ENCODE peak calls at places on chromosomes 3 and 15, in nine cellular contexts. J is tibial artery; Y is AG08396; U is activated naive CD4-positive, alpha-beta T cell treated with Interleukin-2 at 50 U/mL for 16 hours; E is nephron progenitor cell; P is hippocampal formation; I is OCI-LY7; N is stimulated activated CD4-positive, alpha-beta T cell treated with anti-CD3 and anti-CD28 coated beads, Interleukin-1b, Interleukin-23, amount 100 ng/mL, for 48 hours; D is naive thymus-derived CD4-positive, alpha-beta T cell. L is an unnamed sample.

GRCh38 chr3:133213942-133214341 is 175.8 kb downstream of the TMEM108 start:
- DNase-seq in J (no peak), Y (no peak), U (no peak), E (no peak), P (no peak), I (no peak), N (no peak), D (no peak), L (no peak)

GRCh38 chr3:116083686-116084085 is 361.6 kb downstream of the LSAMP start:
- DNase-seq in J (no peak), Y (no peak), U (no peak), E (no peak), P (no peak), I (no peak), N (no peak), D (no peak), L (no peak)

GRCh38 chr15:43518073-43518761 is 809 bp downstream of the MAP1A start:
- DNase-seq in J (no peak), Y (peak; percentile 46), U (no peak), E (peak; percentile 40), P (peak; percentile 73), I (peak; percentile 74), N (no peak), D (no peak), L (no peak)

GRCh38 chr3:177210744-177211502 is 13.6 kb upstream of the TBL1XR1 start:
- DNase-seq in J (no peak), Y (no peak), U (no peak), E (no peak), P (no peak), I (no peak), N (no peak), D (no peak), L (no peak)

GRCh38 chr15:100242989-100243388 is 98.8 kb downstream of the ADAMTS17 start:
- DNase-seq in J (no peak), Y (no peak), U (no peak), E (no peak), P (no peak), I (no peak), N (no peak), D (no peak), L (no peak)

GRCh38 chr3:194659778-194660177 is 12.2 kb downstream of the LSG1 start:
- DNase-seq in J (no peak), Y (no peak), U (no peak), E (no peak), P (no peak), I (no peak), N (no peak), D (no peak), L (no peak)

GRCh38 chr3:133921592-133921991 is 25.9 kb upstream of the RAB6B start:
- DNase-seq in J (no peak), Y (no peak), U (no peak), E (no peak), P (no peak), I (no peak), N (no peak), D (no peak), L (no peak)

GRCh38 chr3:198071602-198072285 is 111.7 kb downstream of the LMLN start:
- DNase-seq in J (no peak), Y (peak; percentile 12), U (peak; percentile 51), E (no peak), P (no peak), I (no peak), N (peak; percentile 74), D (peak; percentile 51), L (peak; percentile 73)

GRCh38 chr3:154324919-154325318 is 632 bp upstream of the DHX36 start:
- DNase-seq in J (no peak), Y (no peak), U (no peak), E (no peak), P (no peak), I (no peak), N (no peak), D (no peak), L (no peak)

GRCh38 chr15:80512729-80513670 is 108.8 kb downstream of the ARNT2 start:
- DNase-seq in J (no peak), Y (no peak), U (no peak), E (no peak), P (peak; percentile 33), I (peak; percentile 3), N (no peak), D (no peak), L (no peak)

GRCh38 chr15:91223902-91224301 is 123.8 kb downstream of the SV2B start:
- DNase-seq in J (no peak), Y (no peak), U (no peak), E (no peak), P (no peak), I (no peak), N (no peak), D (no peak), L (no peak)

GRCh38 chr15:88833688-88834087 is 30.5 kb downstream of the ACAN start:
- DNase-seq in J (no peak), Y (no peak), U (no peak), E (no peak), P (no peak), I (no peak), N (no peak), D (no peak), L (no peak)

GRCh38 chr15:78808550-78808949 is 2.7 kb downstream of the ADAMTS7 start:
- DNase-seq in J (no peak), Y (peak; percentile 56), U (no peak), E (no peak), P (no peak), I (peak; percentile 63), N (peak; percentile 28), D (no peak), L (no peak)

GRCh38 chr3:15271785-15272381 is 60.5 kb downstream of the SH3BP5 start:
- DNase-seq in J (no peak), Y (no peak), U (peak; percentile 83), E (no peak), P (no peak), I (peak; percentile 50), N (peak; percentile 66), D (peak; percentile 74), L (peak; percentile 92)

GRCh38 chr3:112967828-112968227 is 7.1 kb downstream of the CD200R1 start:
- DNase-seq in J (no peak), Y (no peak), U (no peak), E (no peak), P (no peak), I (no peak), N (no peak), D (no peak), L (no peak)

GRCh38 chr3:5822843-5823242 is 635.3 kb downstream of the EDEM1 start:
- DNase-seq in J (no peak), Y (no peak), U (no peak), E (no peak), P (no peak), I (no peak), N (no peak), D (no peak), L (no peak)

GRCh38 chr3:117193390-117193789 is 483.8 kb downstream of the TUSC7 start:
- DNase-seq in J (no peak), Y (no peak), U (no peak), E (no peak), P (no peak), I (no peak), N (no peak), D (no peak), L (no peak)

GRCh38 chr15:32983679-32984078 is 210.8 kb downstream of the FMN1 start:
- DNase-seq in J (no peak), Y (no peak), U (no peak), E (no peak), P (no peak), I (no peak), N (no peak), D (no peak), L (no peak)

GRCh38 chr3:182921665-182922355 is 58.5 kb downstream of the DCUN1D1 start:
- DNase-seq in J (no peak), Y (no peak), U (no peak), E (no peak), P (no peak), I (no peak), N (no peak), D (no peak), L (no peak)

GRCh38 chr3:3799173-3800075 is at the start of gene LRRN1:
- DNase-seq in J (peak; percentile 24), Y (no peak), U (no peak), E (peak; percentile 85), P (peak; percentile 76), I (no peak), N (peak; percentile 53), D (peak; percentile 38), L (no peak)

GRCh38 chr3:173109143-173109542 is 31.9 kb downstream of the SPATA16 start:
- DNase-seq in J (no peak), Y (no peak), U (no peak), E (no peak), P (no peak), I (no peak), N (no peak), D (no peak), L (no peak)

GRCh38 chr3:179181021-179181472 is 32.9 kb downstream of the PIK3CA start:
- DNase-seq in J (no peak), Y (peak; percentile 17), U (no peak), E (no peak), P (peak; percentile 46), I (no peak), N (no peak), D (no peak), L (no peak)

GRCh38 chr15:48796930-48797329 is 13.9 kb downstream of the CEP152 start:
- DNase-seq in J (no peak), Y (peak; percentile 18), U (no peak), E (no peak), P (no peak), I (no peak), N (no peak), D (no peak), L (no peak)

GRCh38 chr15:42608767-42609488 is 33.5 kb downstream of the STARD9 start:
- DNase-seq in J (no peak), Y (no peak), U (no peak), E (no peak), P (no peak), I (no peak), N (peak; percentile 2), D (no peak), L (no peak)

GRCh38 chr3:42652611-42653302 is 740 bp upstream of the ZBTB47 start:
- DNase-seq in J (peak; percentile 83), Y (peak; percentile 78), U (no peak), E (no peak), P (no peak), I (peak; percentile 42), N (no peak), D (no peak), L (no peak)

GRCh38 chr3:189652042-189652441 is 20.9 kb downstream of the TP63 start:
- DNase-seq in J (no peak), Y (no peak), U (no peak), E (peak; percentile 30), P (no peak), I (peak; percentile 7), N (peak; percentile 2), D (no peak), L (no peak)

GRCh38 chr15:67018026-67018425 is 47.4 kb upstream of the SMAD3 start:
- DNase-seq in J (no peak), Y (no peak), U (no peak), E (no peak), P (no peak), I (no peak), N (no peak), D (no peak), L (no peak)

GRCh38 chr15:63338170-63338569 is 43.5 kb downstream of the CA12 start:
- DNase-seq in J (no peak), Y (peak; percentile 45), U (no peak), E (no peak), P (no peak), I (no peak), N (peak; percentile 14), D (no peak), L (peak; percentile 4)

GRCh38 chr3:58994746-58995330 is 55.0 kb downstream of the CFAP20DC start:
- DNase-seq in J (no peak), Y (peak; percentile 49), U (no peak), E (peak; percentile 27), P (peak; percentile 13), I (peak; percentile 38), N (no peak), D (no peak), L (no peak)

GRCh38 chr15:50873935-50874353 is 34.5 kb upstream of the AP4E1 start:
- DNase-seq in J (no peak), Y (no peak), U (no peak), E (no peak), P (no peak), I (no peak), N (no peak), D (no peak), L (no peak)

GRCh38 chr15:63050737-63051700 is 8.5 kb downstream of the TPM1 start:
- DNase-seq in J (no peak), Y (peak; percentile 34), U (no peak), E (no peak), P (no peak), I (no peak), N (no peak), D (no peak), L (no peak)

L was measured in activated effector memory CD4-positive, alpha-beta T cell treated with anti-CD3 and anti-CD28 coated beads, Interleukin-2, amount 50 U/mL, for 16 hours.